ENCODE peak calls at places on chromosomes 7 and 10, in five cellular contexts. R is H9, F is osteocyte, H is cardiac muscle cell, M is NB4. Y is an unnamed sample.

GRCh38 chr7:143193880-143194279 is 10.7 kb downstream of the TAS2R39 start:
- DNase-seq in F (no peak), H (no peak), M (no peak), R (no peak), Y (no peak)

GRCh38 chr7:100705341-100705752 is 574 bp upstream of the POP7 start:
- DNase-seq in F (peak), H (peak), R (peak), M (peak), Y (peak)

GRCh38 chr10:26621889-26622681 is 75.4 kb upstream of the PDSS1 start:
- DNase-seq in F (no peak), M (peak), H (peak), R (peak), Y (peak)

GRCh38 chr7:95933618-95934017 is 161.3 kb downstream of the DYNC1I1 start:
- DNase-seq in F (no peak), M (no peak), H (no peak), R (no peak), Y (no peak)

GRCh38 chr10:91887075-91887899 is 22.0 kb downstream of the FGFBP3 start:
- DNase-seq in R (peak), F (peak), H (peak), M (peak), Y (peak)

GRCh38 chr10:51001587-51001986 is 72.7 kb upstream of the PRKG1 start:
- DNase-seq in R (no peak), M (peak), H (no peak), F (no peak), Y (no peak)

GRCh38 chr10:88990528-88991160 is at the start of gene FAS:
- DNase-seq in M (peak), F (peak), H (peak), R (peak), Y (peak)

GRCh38 chr10:97601268-97602215 is 12.0 kb downstream of the C10orf62 start:
- DNase-seq in R (no peak), M (no peak), H (peak), F (no peak), Y (no peak)

GRCh38 chr7:65438593-65438992 is 64.9 kb downstream of the ZNF92 start:
- DNase-seq in F (no peak), M (peak), R (no peak), H (no peak), Y (no peak)

GRCh38 chr7:156947120-156947843 is 2.2 kb upstream of the NOM1 start:
- DNase-seq in M (no peak), F (no peak), R (no peak), H (no peak), Y (no peak)

GRCh38 chr7:94374721-94375120 is 20.0 kb upstream of the COL1A2 start:
- DNase-seq in R (no peak), M (no peak), F (no peak), H (no peak), Y (no peak)

GRCh38 chr10:49614242-49615198 is 683 bp downstream of the CHAT start:
- DNase-seq in M (no peak), H (peak), R (peak), F (peak), Y (peak)

GRCh38 chr10:110864662-110865140 is 7.0 kb upstream of the PDCD4 start:
- DNase-seq in F (no peak), H (no peak), R (no peak), M (peak), Y (no peak)

GRCh38 chr10:131812736-131813604 is 87.8 kb upstream of the PPP2R2D start:
- DNase-seq in H (no peak), M (no peak), R (peak), F (peak), Y (no peak)

GRCh38 chr7:122770943-122771342 is 68.2 kb upstream of the RNF148 start:
- DNase-seq in F (no peak), M (no peak), H (no peak), R (no peak), Y (no peak)

GRCh38 chr7:2138146-2138765 is 94.5 kb downstream of the MAD1L1 start:
- DNase-seq in M (no peak), H (no peak), R (no peak), F (no peak), Y (no peak)

GRCh38 chr7:80463272-80463920 is 48.5 kb downstream of the GNAT3 start:
- DNase-seq in H (no peak), M (no peak), F (no peak), R (no peak), Y (no peak)

GRCh38 chr10:5508161-5508604 is 8.8 kb upstream of the CALML5 start:
- DNase-seq in R (no peak), M (no peak), H (no peak), F (no peak), Y (no peak)

GRCh38 chr7:64908358-64908757 is 5.3 kb downstream of the ZNF273 start:
- DNase-seq in F (no peak), H (no peak), M (no peak), R (no peak), Y (no peak)

GRCh38 chr10:43398939-43399871 is 9.8 kb downstream of the HNRNPF start:
- DNase-seq in M (peak), R (no peak), F (no peak), H (no peak), Y (no peak)

GRCh38 chr7:17033245-17033644 is 151.5 kb upstream of the AGR3 start:
- DNase-seq in R (no peak), H (no peak), F (no peak), M (no peak), Y (no peak)

GRCh38 chr10:99630439-99630838 is 10.2 kb upstream of the SLC25A28 start:
- DNase-seq in M (peak), H (no peak), R (no peak), F (no peak), Y (no peak)

GRCh38 chr7:94654764-94655561 is 970 bp downstream of the SGCE start:
- DNase-seq in F (no peak), M (no peak), H (peak), R (peak), Y (peak)

GRCh38 chr10:77041636-77042258 is 595.9 kb downstream of the KCNMA1 start:
- DNase-seq in M (peak), R (no peak), F (no peak), H (no peak), Y (no peak)

GRCh38 chr10:26214004-26214403 is 2.6 kb upstream of the GAD2 start:
- DNase-seq in M (no peak), R (peak), F (no peak), H (no peak), Y (no peak)

GRCh38 chr7:94055963-94056362 is 51.8 kb upstream of the BET1 start:
- DNase-seq in M (no peak), F (no peak), R (no peak), H (no peak), Y (no peak)

DNA sequence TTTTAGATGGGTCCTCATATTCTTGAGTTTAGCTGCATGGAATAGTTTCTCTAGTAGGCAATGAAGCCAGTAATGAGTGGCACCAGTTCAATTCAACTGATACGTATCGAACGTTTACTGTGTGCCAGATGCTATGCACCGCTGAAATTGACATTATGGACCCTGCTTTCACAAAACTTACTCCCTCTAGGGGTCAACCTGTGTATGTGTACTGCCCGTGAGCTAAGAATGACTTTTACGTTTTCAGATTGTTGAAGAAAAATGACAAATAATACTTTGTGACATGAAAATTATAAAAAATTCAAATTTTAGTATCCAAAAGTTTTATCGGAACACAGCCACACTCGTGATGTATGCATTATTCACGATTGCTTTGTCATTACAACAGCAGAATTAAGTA is 95.5 kb downstream of the ZMYND11 start:
- DNase-seq in F (no peak), H (peak), R (no peak), M (peak), Y (no peak)
- TF ChIP-seq CTCF in F (peak), H (peak), R (peak), M (peak), Y (peak)

GRCh38 chr10:127196955-127197432 is 603 bp upstream of the INSYN2A start:
- DNase-seq in H (no peak), R (no peak), F (no peak), M (no peak), Y (no peak)

GRCh38 chr10:127198721-127199120 is 2.3 kb upstream of the INSYN2A start:
- DNase-seq in R (no peak), F (no peak), H (no peak), M (no peak), Y (no peak)

GRCh38 chr10:127196227-127196954 is at the start of gene INSYN2A:
- DNase-seq in H (peak), R (peak), M (no peak), F (peak), Y (peak)

GRCh38 chr10:127200646-127201045 is 4.3 kb upstream of the INSYN2A start:
- DNase-seq in H (no peak), M (no peak), F (no peak), R (no peak), Y (no peak)

DNA sequence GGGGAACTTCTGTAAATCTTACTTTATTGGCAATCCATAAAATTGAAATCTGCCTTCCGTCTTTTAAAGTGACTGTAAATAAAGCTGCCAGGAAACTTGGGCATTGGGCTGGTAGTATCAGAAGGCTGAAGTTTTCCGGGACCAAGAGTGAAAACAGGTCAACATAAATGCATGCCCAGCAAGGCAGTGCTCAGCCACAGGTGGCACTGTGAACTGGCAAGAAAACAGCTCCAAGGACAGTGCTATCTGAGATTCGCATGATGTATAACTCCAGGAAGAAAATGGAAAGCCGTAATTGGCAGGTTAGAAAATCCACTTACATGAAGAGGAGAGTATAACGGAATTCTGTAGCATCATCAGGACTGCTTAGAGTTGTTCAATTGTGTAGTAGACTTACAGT is 1.9 kb upstream of the INSYN2A start:
- DNase-seq in M (no peak), R (no peak), F (no peak), H (no peak), Y (no peak)
- TF ChIP-seq CTCF in M (no peak), R (peak), F (peak), H (no peak), Y (no peak)

GRCh38 chr10:63976538-63976937 is 455.3 kb downstream of the REEP3 start:
- DNase-seq in H (peak), M (peak), R (peak), F (no peak), Y (peak)
- TF ChIP-seq CTCF in H (peak), M (peak), R (peak), F (peak), Y (peak)

GRCh38 chr7:28360739-28361138 is 51.6 kb upstream of the CREB5 start:
- DNase-seq in M (no peak), H (no peak), F (no peak), R (no peak), Y (no peak)
- TF ChIP-seq CTCF in M (no peak), H (no peak), F (peak), R (peak), Y (no peak)

DNA sequence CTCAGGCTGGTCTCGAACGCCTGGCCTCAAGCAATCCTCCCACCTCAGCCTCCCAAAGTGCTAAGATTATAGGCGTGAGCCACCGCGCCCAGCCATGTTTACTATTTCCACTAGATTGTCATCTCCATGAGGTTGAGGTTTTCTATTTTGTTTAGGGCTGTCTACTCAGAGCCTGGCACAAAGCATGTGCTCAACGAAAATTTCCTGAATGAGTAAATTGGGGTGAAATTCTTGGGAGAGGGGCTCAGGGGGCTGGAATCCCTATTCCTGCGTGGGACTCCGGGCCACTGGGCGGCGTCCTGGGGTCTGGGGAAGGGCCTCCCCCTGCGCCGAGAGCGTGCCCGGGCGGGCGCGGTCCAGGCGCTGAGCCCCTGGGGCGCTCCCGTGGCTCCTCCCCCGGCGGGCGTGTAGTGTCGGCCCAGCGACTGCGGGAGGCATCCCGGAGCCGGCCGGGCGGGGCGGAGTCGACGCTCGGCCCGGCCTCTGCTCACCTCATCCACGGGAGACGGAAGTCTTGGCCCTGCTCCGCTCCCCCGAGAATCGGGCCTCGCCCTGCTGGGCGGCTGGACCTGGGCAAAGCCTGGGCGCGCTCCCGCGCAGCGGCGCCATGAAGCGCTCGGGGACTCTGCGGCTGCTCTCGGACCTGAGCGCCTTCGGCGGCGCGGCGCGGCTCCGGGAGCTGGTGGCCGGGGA is at the start of gene HPS6:
- DNase-seq in R (peak), M (peak), H (peak), F (peak), Y (peak)
- TF ChIP-seq CTCF in R (no peak), M (peak), H (peak), F (peak), Y (peak)

GRCh38 chr7:127245582-127245981 is 7.2 kb downstream of the GRM8 start:
- DNase-seq in M (no peak), H (no peak), R (no peak), F (no peak), Y (no peak)

GRCh38 chr7:127239814-127240213 is 12.9 kb downstream of the GRM8 start:
- DNase-seq in H (no peak), R (peak), M (peak), F (no peak), Y (no peak)
- TF ChIP-seq CTCF in H (no peak), R (peak), M (peak), F (no peak), Y (peak)

GRCh38 chr7:116738378-116738777 is 66.4 kb downstream of the MET start:
- DNase-seq in R (no peak), F (no peak), H (no peak), M (no peak), Y (no peak)

GRCh38 chr7:116736927-116737715 is 65.1 kb downstream of the MET start:
- DNase-seq in R (no peak), F (no peak), H (no peak), M (no peak), Y (no peak)

GRCh38 chr7:116741625-116742316 is 69.8 kb downstream of the MET start:
- DNase-seq in R (no peak), M (no peak), H (no peak), F (no peak), Y (no peak)

DNA sequence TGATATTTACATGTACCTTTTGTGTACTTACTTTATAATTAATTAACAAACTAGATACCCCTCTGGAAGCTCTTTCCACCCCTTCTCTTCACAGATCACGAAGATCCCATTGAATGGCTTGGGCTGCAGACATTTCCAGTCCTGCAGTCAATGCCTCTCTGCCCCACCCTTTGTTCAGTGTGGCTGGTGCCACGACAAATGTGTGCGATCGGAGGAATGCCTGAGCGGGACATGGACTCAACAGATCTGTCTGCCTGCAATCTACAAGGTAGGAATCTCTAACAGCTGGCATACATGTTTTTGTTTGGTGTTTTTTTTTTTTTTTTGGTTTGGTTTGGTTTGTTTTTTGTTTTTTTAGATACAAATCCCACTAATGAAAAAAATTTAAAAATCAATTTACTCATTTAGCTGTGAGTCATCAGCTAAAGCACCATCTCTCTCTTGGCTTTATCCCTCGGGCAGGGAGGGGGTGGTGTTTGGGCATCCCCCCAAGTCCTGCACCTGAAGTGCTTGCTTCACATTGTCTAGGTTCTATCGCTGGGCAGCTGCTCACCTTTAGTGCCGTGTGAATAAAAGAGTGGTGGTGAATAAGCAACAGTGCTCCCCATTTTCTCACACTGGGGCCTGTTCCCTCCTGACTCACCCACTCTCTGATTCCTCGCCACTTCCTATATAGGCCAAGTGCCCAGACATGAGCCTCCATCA is 68.9 kb downstream of the MET start:
- DNase-seq in H (no peak), M (no peak), R (no peak), F (no peak), Y (no peak)
- TF ChIP-seq CTCF in H (no peak), M (no peak), R (no peak), F (no peak), Y (no peak)

GRCh38 chr7:3397324-3397723 is 96.3 kb downstream of the SDK1 start:
- DNase-seq in H (no peak), F (no peak), R (no peak), M (no peak), Y (no peak)

GRCh38 chr7:3393862-3394261 is 92.8 kb downstream of the SDK1 start:
- DNase-seq in H (no peak), F (no peak), R (no peak), M (no peak), Y (no peak)

GRCh38 chr7:3404490-3404889 is 103.4 kb downstream of the SDK1 start:
- DNase-seq in F (no peak), H (no peak), M (no peak), R (no peak), Y (no peak)

GRCh38 chr7:3399858-3400257 is 98.8 kb downstream of the SDK1 start:
- DNase-seq in M (peak), F (no peak), H (peak), R (peak), Y (peak)
- TF ChIP-seq CTCF in M (peak), F (peak), H (peak), R (peak), Y (peak)

Y was measured in glutamatergic neuron.